ENCODE peak calls at places on chromosomes 5 and 9, in ten cellular contexts. S is Panc1, Q is foreskin keratinocyte, V is ovary, G is IMR-90, A is fibroblast of mammary gland, J is coronary artery, T is neural crest cell, N is uterus, U is left ventricle myocardium inferior. L is an unnamed sample.

GRCh38 chr5:133866160-133866902 is 102.1 kb downstream of the C5orf15 start:
- DNase-seq in S (no peak), Q (no peak), V (no peak), G (no peak), A (no peak), J (no peak), T (no peak), N (no peak), U (no peak), L (no peak)

GRCh38 chr9:108994695-108995094 is 18.6 kb downstream of the CTNNAL1 start:
- DNase-seq in S (no peak), Q (no peak), V (peak; percentile 52), G (peak; percentile 58), A (peak; percentile 46), J (no peak), T (no peak), N (peak; percentile 42), U (peak; percentile 59), L (peak; percentile 65)

GRCh38 chr9:78549711-78550110 is 252.8 kb downstream of the PSAT1 start:
- DNase-seq in S (no peak), Q (no peak), V (no peak), G (peak; percentile 17), A (no peak), J (no peak), T (no peak), N (no peak), U (no peak), L (no peak)

GRCh38 chr9:22469928-22470544 is 23.4 kb downstream of the DMRTA1 start:
- DNase-seq in S (no peak), Q (no peak), V (no peak), G (peak; percentile 13), A (peak; percentile 44), J (no peak), T (peak; percentile 41), N (no peak), U (no peak), L (peak; percentile 48)

GRCh38 chr5:77849308-77849900 is 73.3 kb upstream of the TBCA start:
- DNase-seq in S (no peak), Q (no peak), V (no peak), G (no peak), A (no peak), J (no peak), T (no peak), N (no peak), U (no peak), L (no peak)

GRCh38 chr5:1477341-1477740 is 32.1 kb upstream of the SLC6A3 start:
- DNase-seq in S (no peak), Q (no peak), V (no peak), G (peak; percentile 15), A (peak; percentile 50), J (no peak), T (no peak), N (no peak), U (peak; percentile 61), L (no peak)

GRCh38 chr5:35281613-35282012 is 51.3 kb upstream of the PRLR start:
- DNase-seq in S (no peak), Q (no peak), V (no peak), G (no peak), A (no peak), J (no peak), T (no peak), N (no peak), U (no peak), L (no peak)

GRCh38 chr5:31583129-31583528 is 51.0 kb downstream of the C5orf22 start:
- DNase-seq in S (no peak), Q (no peak), V (no peak), G (no peak), A (no peak), J (no peak), T (no peak), N (no peak), U (no peak), L (no peak)

GRCh38 chr5:124182133-124182532 is 564.3 kb downstream of the ZNF608 start:
- DNase-seq in S (no peak), Q (no peak), V (no peak), G (no peak), A (no peak), J (no peak), T (no peak), N (no peak), U (no peak), L (no peak)

GRCh38 chr9:91301161-91301560 is 60.6 kb downstream of the AUH start:
- DNase-seq in S (no peak), Q (no peak), V (peak; percentile 58), G (peak; percentile 31), A (peak; percentile 53), J (no peak), T (no peak), N (no peak), U (no peak), L (peak; percentile 76)

GRCh38 chr9:72943844-72944462 is 8.9 kb downstream of the ALDH1A1 start:
- DNase-seq in S (no peak), Q (no peak), V (no peak), G (no peak), A (no peak), J (no peak), T (no peak), N (no peak), U (no peak), L (no peak)

GRCh38 chr5:393846-394275 is 49.1 kb upstream of the EXOC3 start:
- DNase-seq in S (no peak), Q (no peak), V (no peak), G (peak; percentile 39), A (no peak), J (peak; percentile 40), T (no peak), N (no peak), U (no peak), L (no peak)

GRCh38 chr5:109035470-109035869 is 287.8 kb downstream of the FER start:
- DNase-seq in S (no peak), Q (no peak), V (no peak), G (peak; percentile 40), A (peak; percentile 72), J (no peak), T (no peak), N (no peak), U (no peak), L (peak; percentile 30)

GRCh38 chr9:133540336-133541025 is 6.0 kb downstream of the ADAMTSL2 start:
- DNase-seq in S (no peak), Q (no peak), V (no peak), G (no peak), A (no peak), J (no peak), T (no peak), N (no peak), U (no peak), L (no peak)

GRCh38 chr9:94086468-94086867 is 2.2 kb downstream of the PTPDC1 start:
- DNase-seq in S (no peak), Q (no peak), V (no peak), G (peak; percentile 72), A (peak; percentile 88), J (no peak), T (no peak), N (no peak), U (no peak), L (peak; percentile 87)

GRCh38 chr9:117218951-117219350 is 195.9 kb downstream of the ASTN2 start:
- DNase-seq in S (no peak), Q (no peak), V (no peak), G (no peak), A (no peak), J (no peak), T (no peak), N (no peak), U (no peak), L (no peak)

GRCh38 chr9:117224676-117225075 is 190.2 kb downstream of the ASTN2 start:
- DNase-seq in S (no peak), Q (no peak), V (no peak), G (no peak), A (no peak), J (no peak), T (no peak), N (no peak), U (no peak), L (no peak)
- TF ChIP-seq CTCF in S (no peak), Q (no peak), V (no peak), G (no peak), A (no peak), J (no peak), T (no peak), N (no peak), U (no peak), L (no peak)

GRCh38 chr5:96788112-96788749 is 19.5 kb downstream of the ERAP1 start:
- DNase-seq in S (no peak), Q (no peak), V (no peak), G (peak; percentile 17), A (peak; percentile 38), J (no peak), T (no peak), N (no peak), U (no peak), L (no peak)
- TF ChIP-seq CTCF in S (no peak), Q (no peak), V (no peak), G (no peak), A (no peak), J (no peak), T (no peak), N (no peak), U (no peak), L (no peak)

GRCh38 chr9:82513976-82514735 is 525.6 kb downstream of the SPATA31D1 start:
- DNase-seq in S (no peak), Q (no peak), V (no peak), G (no peak), A (no peak), J (no peak), T (no peak), N (peak; percentile 37), U (no peak), L (peak; percentile 82)

GRCh38 chr9:82511626-82512025 is 523.1 kb downstream of the SPATA31D1 start:
- DNase-seq in S (no peak), Q (no peak), V (no peak), G (no peak), A (no peak), J (no peak), T (no peak), N (no peak), U (no peak), L (no peak)

GRCh38 chr9:82512724-82513123 is 524.2 kb downstream of the SPATA31D1 start:
- DNase-seq in S (no peak), Q (no peak), V (no peak), G (no peak), A (peak; percentile 3), J (no peak), T (no peak), N (no peak), U (no peak), L (peak; percentile 40)

DNA sequence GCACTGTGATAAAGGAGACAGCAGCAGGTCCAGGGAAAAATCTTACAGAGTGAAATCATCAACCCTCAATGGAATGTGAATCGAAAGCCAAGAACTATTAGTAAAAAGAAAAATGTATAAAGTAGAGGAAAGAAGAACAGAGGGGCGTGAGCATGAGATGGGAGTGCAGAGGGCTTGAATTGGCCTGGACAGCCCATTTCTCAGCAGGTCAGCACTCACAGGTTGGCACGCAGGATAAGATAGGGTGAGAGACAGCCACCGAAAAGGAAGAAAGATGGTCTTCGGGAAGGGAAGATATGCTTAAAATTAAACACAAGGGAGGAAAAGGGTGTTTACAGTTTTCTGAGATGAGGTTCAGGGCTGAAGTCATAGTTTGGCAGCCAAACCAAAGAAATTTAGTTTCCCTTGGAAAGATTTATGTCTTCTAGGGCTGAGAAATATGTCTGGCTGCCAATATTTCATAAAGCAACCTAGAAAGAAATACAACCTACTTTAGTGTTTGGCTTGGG is 524.7 kb downstream of the SPATA31D1 start:
- DNase-seq in S (no peak), Q (no peak), V (no peak), G (peak; percentile 72), A (peak; percentile 33), J (no peak), T (no peak), N (peak; percentile 33), U (no peak), L (peak; percentile 96)
- TF ChIP-seq CTCF in S (no peak), Q (no peak), V (no peak), G (no peak), A (no peak), J (no peak), T (no peak), N (no peak), U (no peak), L (no peak)

GRCh38 chr5:157470616-157471015 is 10.6 kb downstream of the NIPAL4 start:
- DNase-seq in S (no peak), Q (no peak), V (no peak), G (no peak), A (no peak), J (no peak), T (no peak), N (no peak), U (no peak), L (no peak)
- TF ChIP-seq CTCF in S (no peak), Q (no peak), V (no peak), G (no peak), A (no peak), J (no peak), T (no peak), N (no peak), U (no peak), L (no peak)

L was measured in fibroblast of the aortic adventitia.